ENCODE peak calls at places on chromosomes 11 and 22, in nine cellular contexts. W is esophagus squamous epithelium, M is retinal pigment epithelial cell, C is cardiac muscle cell, H is IMR-90, Z is lower lobe of right lung, F is PC-9, Y is fibroblast of mammary gland, E is WTC11. T is an unnamed sample.

GRCh38 chr11:78080818-78081495 is 1.3 kb upstream of the NDUFC2 start:
- DNase-seq in F (no peak), W (no peak), Z (no peak), C (no peak), H (peak; percentile 73), Y (peak; percentile 15), M (no peak), E (no peak), T (no peak)

GRCh38 chr22:44963055-44963454 is 46.8 kb downstream of the PHF21B start:
- DNase-seq in C (no peak), H (no peak), W (no peak), Z (no peak), M (no peak), E (no peak), F (no peak), Y (no peak), T (no peak)

GRCh38 chr22:25689631-25690030 is 52.4 kb upstream of the MYO18B start:
- DNase-seq in M (no peak), Y (no peak), W (no peak), C (no peak), H (no peak), F (no peak), Z (no peak), E (no peak), T (no peak)

GRCh38 chr11:83278351-83278750 is 7.8 kb downstream of the CCDC90B start:
- DNase-seq in H (peak; percentile 65), W (no peak), E (no peak), M (no peak), F (no peak), Y (peak; percentile 28), C (no peak), Z (no peak), T (no peak)

GRCh38 chr11:94147433-94147845 is 18.8 kb downstream of the PANX1 start:
- DNase-seq in E (no peak), H (no peak), C (no peak), Y (no peak), M (no peak), F (no peak), Z (no peak), W (no peak), T (no peak)

GRCh38 chr11:117795726-117796455 is 1.1 kb downstream of the DSCAML1 start:
- DNase-seq in E (peak; percentile 61), F (no peak), H (no peak), Z (no peak), C (no peak), W (no peak), M (no peak), Y (no peak), T (no peak)

GRCh38 chr11:77214557-77214956 is 86.5 kb downstream of the MYO7A start:
- DNase-seq in M (no peak), C (no peak), Z (no peak), E (no peak), F (no peak), W (no peak), H (no peak), Y (no peak), T (no peak)

GRCh38 chr11:28743101-28743550 is 634.9 kb downstream of the METTL15 start:
- DNase-seq in C (no peak), H (peak; percentile 69), E (no peak), F (no peak), Z (no peak), W (no peak), M (no peak), Y (no peak), T (no peak)

GRCh38 chr22:46626911-46627805 is 7.0 kb downstream of the GRAMD4 start:
- DNase-seq in Y (no peak), W (no peak), E (peak; percentile 92), F (no peak), Z (no peak), C (no peak), H (no peak), M (no peak), T (no peak)

GRCh38 chr11:98625526-98625925 is 395.2 kb upstream of the CNTN5 start:
- DNase-seq in Y (no peak), M (no peak), E (no peak), Z (no peak), C (no peak), W (no peak), H (no peak), F (no peak), T (no peak)

GRCh38 chr11:71341173-71341572 is 88.8 kb upstream of the SHANK2 start:
- DNase-seq in F (no peak), Z (no peak), E (no peak), W (no peak), C (no peak), Y (no peak), M (no peak), H (no peak), T (no peak)

GRCh38 chr22:38718414-38718813 is 12.7 kb downstream of the GTPBP1 start:
- DNase-seq in Z (peak; percentile 73), Y (peak; percentile 85), H (peak; percentile 81), W (no peak), C (no peak), M (no peak), E (peak; percentile 39), F (peak; percentile 84), T (no peak)

GRCh38 chr11:74822187-74822586 is 73.5 kb downstream of the RNF169 start:
- DNase-seq in M (no peak), Y (peak; percentile 68), C (no peak), Z (no peak), W (no peak), F (no peak), E (no peak), H (peak; percentile 94), T (no peak)

GRCh38 chr11:11985016-11985715 is 23.3 kb downstream of the DKK3 start:
- DNase-seq in Y (peak; percentile 81), F (no peak), M (no peak), Z (no peak), C (no peak), H (peak; percentile 84), W (no peak), E (no peak), T (no peak)

GRCh38 chr11:26901162-26901561 is 92.8 kb upstream of the FIBIN start:
- DNase-seq in H (no peak), M (peak; percentile 46), E (no peak), Z (no peak), W (no peak), Y (peak; percentile 35), F (no peak), C (no peak), T (no peak)

GRCh38 chr11:13883042-13883441 is 79.5 kb upstream of the SPON1 start:
- DNase-seq in W (no peak), E (no peak), C (peak; percentile 33), Y (no peak), M (no peak), Z (peak; percentile 77), H (no peak), F (no peak), T (no peak)

GRCh38 chr11:91230647-91231046 is 994.0 kb upstream of the FAT3 start:
- DNase-seq in H (no peak), C (no peak), M (no peak), Y (no peak), E (no peak), W (no peak), Z (no peak), F (no peak), T (no peak)

GRCh38 chr11:11313426-11313825 is 39.6 kb downstream of the CSNK2A3 start:
- DNase-seq in W (no peak), F (no peak), H (peak; percentile 50), M (peak; percentile 10), C (no peak), Z (peak; percentile 58), E (no peak), Y (peak; percentile 66), T (no peak)

GRCh38 chr11:84962018-84962417 is 665.1 kb downstream of the DLG2 start:
- DNase-seq in E (no peak), W (no peak), M (no peak), Z (no peak), H (no peak), F (no peak), Y (no peak), C (no peak), T (no peak)

GRCh38 chr11:118221419-118221818 is 3.4 kb downstream of the JAML start:
- DNase-seq in E (no peak), Y (no peak), M (no peak), F (no peak), H (no peak), C (no peak), W (no peak), Z (no peak), T (no peak)

GRCh38 chr11:45079075-45079444 is 67.4 kb upstream of the PRDM11 start:
- DNase-seq in Y (no peak), M (no peak), E (no peak), H (no peak), W (no peak), C (no peak), F (no peak), Z (no peak), T (no peak)

GRCh38 chr11:10885703-10886363 is 28.0 kb upstream of the ZBED5 start:
- DNase-seq in M (no peak), Z (no peak), F (no peak), W (no peak), C (peak; percentile 52), E (no peak), Y (peak; percentile 91), H (peak; percentile 90), T (no peak)

GRCh38 chr11:6475936-6476335 is 2.2 kb upstream of the TRIM3 start:
- DNase-seq in W (no peak), E (peak; percentile 49), M (no peak), Z (no peak), C (no peak), F (no peak), Y (peak; percentile 12), H (no peak), T (no peak)
- TF ChIP-seq CTCF in W (no peak), E (no peak), M (no peak), Z (no peak), C (no peak), F (no peak), Y (no peak), H (no peak), T (no peak)

DNA sequence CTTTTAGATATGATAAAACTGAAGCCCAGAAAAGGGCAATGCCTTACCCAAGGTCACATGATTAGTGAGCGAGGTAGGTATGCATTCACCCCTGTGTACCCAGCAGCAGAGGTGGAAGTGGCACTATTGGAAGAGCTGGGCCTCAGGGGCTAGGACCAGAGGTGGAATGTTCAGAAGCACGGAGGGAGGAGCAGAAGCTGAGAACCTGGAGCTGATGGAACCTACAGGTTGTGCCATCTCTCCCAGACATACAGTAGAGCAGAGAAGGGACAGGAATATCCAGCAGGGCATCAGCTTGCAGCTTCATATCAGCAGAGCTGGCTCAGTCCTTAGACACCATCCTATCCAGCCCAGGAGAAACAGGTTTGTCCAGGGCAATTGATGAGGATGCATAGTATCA is 14.6 kb upstream of the FCHSD2 start:
- DNase-seq in M (no peak), E (no peak), Z (no peak), F (no peak), Y (no peak), W (no peak), H (no peak), C (no peak), T (no peak)
- TF ChIP-seq CTCF in M (no peak), E (no peak), Z (no peak), F (no peak), Y (no peak), W (no peak), H (no peak), C (no peak), T (no peak)

GRCh38 chr22:50497093-50497492 is 10.4 kb downstream of the LMF2 start:
- DNase-seq in Z (no peak), W (no peak), M (no peak), Y (no peak), F (no peak), E (no peak), C (no peak), H (no peak), T (no peak)
- TF ChIP-seq CTCF in Z (no peak), W (no peak), M (no peak), Y (no peak), F (no peak), E (no peak), C (no peak), H (no peak), T (no peak)

GRCh38 chr11:64742940-64743590 is 877 bp downstream of the RASGRP2 start:
- DNase-seq in E (peak; percentile 83), M (no peak), F (peak; percentile 83), H (no peak), W (no peak), C (peak; percentile 80), Y (no peak), Z (peak; percentile 87), T (peak; percentile 59)
- TF ChIP-seq CTCF in E (peak; percentile 99), M (peak; percentile 78), F (peak; percentile 93), H (peak; percentile 75), W (peak; percentile 77), C (peak; percentile 84), Y (peak; percentile 51), Z (peak; percentile 92), T (peak; percentile 92)